ENCODE peak calls at places on chromosomes 5 and 9, in eight cellular contexts. Y is Calu3, R is stomach, Q is neural progenitor cell, X is dorsolateral prefrontal cortex, H is fibroblast of lung, P is Caco-2, T is progenitor cell of endocrine pancreas. W is an unnamed sample.

GRCh38 chr5:82991678-82992323 is 85.4 kb downstream of the TMEM167A start:
- DNase-seq in R (no peak), Y (peak), H (peak), T (no peak), X (no peak), Q (no peak), P (no peak), W (no peak)

GRCh38 chr9:133075925-133076324 is 14.1 kb downstream of the CEL start:
- DNase-seq in X (no peak), T (no peak), Y (no peak), P (no peak), Q (no peak), R (no peak), H (peak), W (no peak)

GRCh38 chr5:9462109-9462508 is 83.8 kb downstream of the SEMA5A start:
- DNase-seq in Y (no peak), P (no peak), X (no peak), Q (no peak), R (no peak), H (no peak), T (no peak), W (no peak)

GRCh38 chr9:98075332-98075805 is 18.8 kb downstream of the NANS start:
- DNase-seq in Q (no peak), R (peak), X (no peak), T (no peak), P (no peak), H (peak), Y (peak), W (no peak)

GRCh38 chr9:112785981-112786380 is 35.4 kb downstream of the SNX30 start:
- DNase-seq in T (no peak), Y (no peak), P (no peak), X (no peak), Q (no peak), R (no peak), H (no peak), W (no peak)

GRCh38 chr5:126054593-126055347 is 368.4 kb upstream of the GRAMD2B start:
- DNase-seq in X (no peak), R (no peak), P (no peak), Q (no peak), Y (no peak), H (no peak), T (no peak), W (no peak)

GRCh38 chr5:142644640-142645361 is 41.1 kb downstream of the FGF1 start:
- DNase-seq in Y (peak), P (no peak), Q (no peak), X (peak), T (no peak), H (peak), R (no peak), W (no peak)

GRCh38 chr5:107541400-107541799 is 129.3 kb downstream of the EFNA5 start:
- DNase-seq in Y (no peak), H (no peak), P (no peak), R (no peak), X (no peak), T (no peak), Q (no peak), W (no peak)

GRCh38 chr5:14715481-14715880 is 51.0 kb downstream of the OTULIN start:
- DNase-seq in T (no peak), R (no peak), H (no peak), X (no peak), Y (no peak), P (no peak), Q (no peak), W (no peak)

GRCh38 chr9:71079451-71079850 is 42.0 kb downstream of the TRPM3 start:
- DNase-seq in Q (no peak), H (no peak), R (no peak), T (no peak), P (no peak), X (no peak), Y (no peak), W (no peak)

GRCh38 chr5:142753114-142753764 is 16.9 kb upstream of the ARHGAP26 start:
- DNase-seq in Y (no peak), P (no peak), T (no peak), H (no peak), Q (no peak), R (peak), X (peak), W (no peak)

GRCh38 chr9:79623799-79624721 is 52.3 kb downstream of the TLE4 start:
- DNase-seq in Y (no peak), T (no peak), Q (no peak), P (no peak), R (no peak), H (no peak), X (no peak), W (peak)

GRCh38 chr5:132422720-132423442 is 53.4 kb downstream of the SLC22A5 start:
- DNase-seq in R (peak), Q (no peak), H (peak), Y (peak), X (no peak), T (no peak), P (peak), W (no peak)

GRCh38 chr5:159965031-159965837 is 43.7 kb upstream of the TTC1 start:
- DNase-seq in P (peak), Y (peak), X (no peak), Q (peak), R (peak), H (peak), T (peak), W (peak)
- TF ChIP-seq CTCF in P (no peak), Y (peak), X (peak), Q (peak), R (peak), H (peak), T (peak), W (peak)

GRCh38 chr9:76423216-76424177 is 29.3 kb upstream of the RFK start:
- DNase-seq in H (no peak), Y (no peak), Q (no peak), T (no peak), P (peak), R (no peak), X (no peak), W (no peak)

GRCh38 chr9:76417394-76417793 is 23.2 kb upstream of the RFK start:
- DNase-seq in H (no peak), Y (no peak), R (no peak), X (no peak), T (no peak), P (no peak), Q (no peak), W (no peak)

GRCh38 chr9:76424491-76424890 is 30.3 kb upstream of the RFK start:
- DNase-seq in X (no peak), Y (no peak), R (no peak), Q (no peak), P (no peak), T (no peak), H (no peak), W (no peak)

GRCh38 chr9:76415731-76416130 is 21.5 kb upstream of the RFK start:
- DNase-seq in T (no peak), H (peak), Q (no peak), R (peak), X (no peak), Y (peak), P (no peak), W (no peak)

GRCh38 chr9:76419782-76420380 is 25.7 kb upstream of the RFK start:
- DNase-seq in T (no peak), Y (no peak), X (no peak), Q (peak), P (no peak), H (no peak), R (no peak), W (no peak)
- TF ChIP-seq CTCF in T (peak), Y (peak), X (peak), Q (peak), P (no peak), H (peak), R (no peak), W (peak)

DNA sequence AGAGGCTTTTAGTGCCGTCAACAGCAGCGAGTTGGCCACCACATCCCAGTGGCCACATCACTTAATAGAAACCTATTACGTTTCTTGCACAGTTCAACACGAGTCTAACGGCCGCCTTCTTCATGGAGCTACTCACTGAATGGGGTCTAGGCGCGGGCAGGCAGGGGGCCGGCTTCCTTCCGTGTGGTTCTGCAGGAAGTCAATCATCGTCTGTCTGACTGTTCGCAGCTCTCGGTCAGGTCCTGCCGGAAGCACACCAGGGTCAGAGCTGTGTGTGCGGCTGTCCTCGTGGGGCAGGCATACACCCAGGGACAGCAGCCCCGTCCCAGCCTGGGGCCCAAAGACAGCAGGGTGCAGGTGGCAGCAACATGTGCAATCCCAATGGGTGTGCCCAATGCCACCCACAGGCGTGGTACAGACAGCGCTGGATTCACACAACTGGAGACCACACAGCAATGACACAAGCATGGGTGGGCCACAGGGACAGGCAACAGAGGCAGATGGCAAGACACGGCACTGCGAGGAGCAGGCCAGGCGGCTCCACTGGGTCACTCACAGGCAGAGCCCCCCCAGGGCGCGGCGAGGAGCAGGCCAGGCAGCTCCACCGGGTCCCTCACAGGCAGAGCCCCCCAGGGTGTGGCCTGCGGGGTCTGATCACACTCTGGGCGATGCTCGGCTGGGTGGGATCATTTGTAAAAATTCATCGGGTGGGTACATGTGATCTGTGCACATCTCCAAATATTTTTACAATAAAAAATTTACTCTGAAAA is 19.1 kb upstream of the LHX3 start:
- DNase-seq in H (no peak), Q (no peak), P (no peak), T (no peak), Y (no peak), X (no peak), R (no peak), W (no peak)
- TF ChIP-seq CTCF in H (no peak), Q (no peak), P (no peak), T (no peak), Y (no peak), X (no peak), R (no peak), W (no peak)

GRCh38 chr9:36211510-36211909 is 20.8 kb downstream of the CLTA start:
- DNase-seq in Q (no peak), T (no peak), P (no peak), R (no peak), Y (no peak), H (no peak), X (no peak), W (no peak)

GRCh38 chr9:36207546-36208012 is 16.9 kb downstream of the CLTA start:
- DNase-seq in H (no peak), Q (no peak), X (no peak), R (no peak), P (no peak), T (no peak), Y (no peak), W (no peak)

GRCh38 chr9:36208521-36209253 is 18.0 kb downstream of the CLTA start:
- DNase-seq in T (no peak), Y (no peak), P (no peak), H (no peak), X (no peak), Q (no peak), R (no peak), W (no peak)

GRCh38 chr9:36213387-36213786 is 22.7 kb downstream of the CLTA start:
- DNase-seq in P (no peak), X (no peak), R (no peak), Q (no peak), T (no peak), Y (no peak), H (no peak), W (no peak)

GRCh38 chr9:36210722-36211121 is 20.0 kb downstream of the CLTA start:
- DNase-seq in P (no peak), T (no peak), Q (no peak), H (no peak), R (no peak), X (no peak), Y (no peak), W (no peak)
- TF ChIP-seq CTCF in P (no peak), T (no peak), Q (no peak), H (no peak), R (no peak), X (no peak), Y (no peak), W (no peak)

DNA sequence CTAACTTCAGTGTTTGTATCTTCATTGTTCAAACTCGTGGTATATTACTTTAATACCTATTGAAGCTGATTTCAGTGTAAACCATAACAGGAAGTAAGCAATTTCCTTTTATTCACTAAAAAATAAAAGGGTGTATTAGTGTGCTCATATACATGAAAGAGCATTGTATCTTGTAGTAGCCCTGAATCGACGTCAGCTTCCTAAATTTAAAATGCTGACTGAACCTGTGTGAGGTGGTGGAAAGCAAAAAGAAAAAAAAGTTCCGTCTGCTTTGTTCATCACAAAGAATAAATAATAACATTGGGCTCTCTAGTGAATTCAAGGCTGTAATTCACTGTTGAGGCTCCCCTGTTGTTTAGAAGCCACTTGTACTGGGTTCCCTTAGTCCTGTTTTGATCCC is 11.5 kb downstream of the SMARCA2 start:
- DNase-seq in R (no peak), H (no peak), X (no peak), P (no peak), Q (no peak), Y (no peak), T (no peak), W (no peak)
- TF ChIP-seq CTCF in R (no peak), H (no peak), X (no peak), P (no peak), Q (no peak), Y (no peak), T (no peak), W (no peak)

DNA sequence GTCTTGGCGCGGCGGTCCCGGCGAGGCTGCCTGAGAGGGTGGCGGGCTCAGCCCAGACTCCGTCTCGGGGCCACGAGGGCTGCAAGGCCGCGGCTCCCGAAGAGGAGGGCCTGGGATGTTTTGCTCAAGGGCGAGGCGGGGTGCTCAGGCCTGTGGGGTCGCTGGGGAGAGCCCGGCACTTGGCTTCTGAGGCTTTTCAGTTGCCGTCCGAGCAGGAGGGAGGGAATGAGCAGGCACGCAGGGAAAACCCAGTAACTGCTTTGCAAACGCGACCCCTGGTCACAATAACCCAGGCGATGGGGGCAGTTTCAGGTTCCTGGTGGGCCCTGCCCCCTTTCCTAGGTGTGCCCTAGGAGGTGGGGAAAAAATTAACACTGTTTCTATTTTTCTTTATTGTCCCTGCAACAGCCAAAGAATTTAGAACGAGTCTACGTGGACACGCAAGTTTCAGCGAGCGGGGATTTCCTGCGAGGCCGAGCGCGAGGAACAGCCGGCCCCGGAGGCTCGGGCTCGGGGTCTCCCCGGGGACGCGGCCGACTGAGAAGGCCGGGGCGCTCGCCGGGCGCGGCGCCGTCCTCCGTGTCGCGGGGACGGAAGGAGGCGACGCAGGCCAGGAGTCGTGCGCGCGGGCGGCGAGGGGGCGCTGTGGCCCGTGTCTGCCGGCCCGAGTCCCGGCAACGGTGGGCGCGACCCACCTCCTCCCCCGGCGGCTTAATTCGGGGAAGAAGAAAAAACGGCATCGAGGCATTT is 3.3 kb upstream of the IRX2 start:
- DNase-seq in X (no peak), H (no peak), Y (no peak), R (no peak), T (no peak), Q (peak), P (no peak), W (peak)
- TF ChIP-seq CTCF in X (no peak), H (no peak), Y (no peak), R (no peak), T (peak), Q (peak), P (no peak), W (no peak)

GRCh38 chr9:21413089-21414023 is 4.4 kb downstream of the IFNA8 start:
- DNase-seq in H (no peak), R (no peak), Y (no peak), T (no peak), X (no peak), Q (peak), P (peak), W (peak)
- TF ChIP-seq CTCF in H (no peak), R (no peak), Y (peak), T (peak), X (peak), Q (peak), P (no peak), W (no peak)

GRCh38 chr5:177490311-177490991 is 7.0 kb downstream of the PDLIM7 start:
- DNase-seq in R (no peak), Y (no peak), P (no peak), X (peak), H (no peak), Q (no peak), T (no peak), W (no peak)

GRCh38 chr5:177489119-177489716 is 8.2 kb downstream of the PDLIM7 start:
- DNase-seq in R (peak), Q (peak), P (peak), Y (no peak), T (no peak), H (no peak), X (no peak), W (no peak)

GRCh38 chr5:177487144-177487543 is 10.3 kb downstream of the PDLIM7 start:
- DNase-seq in Y (no peak), R (no peak), X (no peak), P (no peak), H (no peak), Q (no peak), T (no peak), W (no peak)

GRCh38 chr5:177486256-177486655 is 11.1 kb downstream of the PDLIM7 start:
- DNase-seq in Y (no peak), H (no peak), P (no peak), R (no peak), T (no peak), X (no peak), Q (no peak), W (no peak)

GRCh38 chr5:177487975-177488374 is 9.4 kb downstream of the PDLIM7 start:
- DNase-seq in Y (no peak), H (no peak), Q (no peak), T (no peak), R (no peak), X (no peak), P (no peak), W (no peak)
- TF ChIP-seq CTCF in Y (peak), H (no peak), Q (no peak), T (no peak), R (no peak), X (no peak), P (peak), W (no peak)

DNA sequence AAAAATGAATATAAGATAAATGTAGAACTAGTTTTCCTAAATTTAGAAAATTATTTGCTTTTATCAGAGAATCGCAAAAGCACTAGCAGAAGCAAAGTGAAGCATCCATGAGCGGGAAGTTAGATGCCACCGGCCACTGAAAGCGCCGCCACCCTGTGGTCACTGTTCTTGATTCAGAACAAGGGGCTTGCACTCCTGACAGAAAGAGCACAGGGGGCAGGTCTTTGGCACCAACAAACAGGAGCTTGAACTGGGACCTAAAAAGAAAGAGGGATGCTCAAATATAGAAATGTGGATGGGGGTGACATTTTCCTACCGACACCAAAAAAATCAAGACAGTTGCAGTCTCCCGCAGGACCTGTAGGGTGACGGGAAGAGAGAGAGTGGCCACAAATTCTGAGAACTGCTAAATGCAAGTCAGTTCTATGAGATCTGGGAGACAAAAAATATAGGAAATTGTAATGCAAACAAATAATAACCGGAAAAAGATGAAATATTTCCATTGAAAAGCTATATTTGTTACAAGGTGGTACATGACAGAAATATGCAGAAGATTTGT is 144.3 kb downstream of the CDH12 start:
- DNase-seq in Y (no peak), T (no peak), X (no peak), R (no peak), H (no peak), P (no peak), Q (peak), W (peak)
- TF ChIP-seq CTCF in Y (no peak), T (no peak), X (no peak), R (no peak), H (no peak), P (peak), Q (peak), W (peak)